ENCODE peak calls at places on chromosome 3, in four cellular contexts. L is H1, D is K562, J is GM12878. P is an unnamed sample.
A peak's percentile ranks its signal among the peaks of the same experiment; 100 is the strongest.

GRCh38 chr3:129228891-129229585 is 20.4 kb upstream of the COPG1 start:
- DNase-seq in L (no peak), D (peak; percentile 56), J (no peak), P (peak; percentile 77)

GRCh38 chr3:179398574-179399249 is 51.2 kb downstream of the MFN1 start:
- DNase-seq in L (no peak), D (no peak), J (no peak), P (no peak)

GRCh38 chr3:174439621-174440349 is 419.3 kb upstream of the NAALADL2 start:
- DNase-seq in L (no peak), D (no peak), J (no peak), P (peak; percentile 5)

GRCh38 chr3:61387817-61388216 is 136.6 kb upstream of the FHIT start:
- DNase-seq in L (no peak), D (no peak), J (no peak), P (no peak)

GRCh38 chr3:8990266-8991215 is 27.3 kb upstream of the RAD18 start:
- DNase-seq in L (no peak), D (no peak), J (no peak), P (no peak)

GRCh38 chr3:51966016-51966415 is 1.2 kb downstream of the PCBP4 start:
- DNase-seq in L (no peak), D (no peak), J (no peak), P (no peak)

GRCh38 chr3:187935623-187936156 is 190.4 kb upstream of the BCL6 start:
- DNase-seq in L (no peak), D (no peak), J (peak; percentile 66), P (no peak)

GRCh38 chr3:30353711-30354467 is 252.5 kb upstream of the TGFBR2 start:
- DNase-seq in L (no peak), D (no peak), J (peak; percentile 24), P (no peak)

GRCh38 chr3:179732661-179733348 is 80.0 kb downstream of the USP13 start:
- DNase-seq in L (no peak), D (no peak), J (no peak), P (peak; percentile 85)

GRCh38 chr3:184924547-184924946 is 112.6 kb downstream of the VPS8 start:
- DNase-seq in L (no peak), D (no peak), J (no peak), P (no peak)

GRCh38 chr3:187679638-187680396 is 9.6 kb upstream of the SST start:
- DNase-seq in L (peak; percentile 63), D (peak; percentile 74), J (no peak), P (peak; percentile 73)

GRCh38 chr3:127102587-127102986 is 90.3 kb upstream of the PRR23E start:
- DNase-seq in L (no peak), D (no peak), J (no peak), P (no peak)

GRCh38 chr3:48877671-48878070 is 21.0 kb downstream of the SLC25A20 start:
- DNase-seq in L (no peak), D (no peak), J (no peak), P (no peak)

GRCh38 chr3:179321585-179322322 is 1.1 kb upstream of the ZNF639 start:
- DNase-seq in L (no peak), D (peak; percentile 53), J (no peak), P (peak; percentile 29)

GRCh38 chr3:184524981-184525336 is 36.6 kb upstream of the EPHB3 start:
- DNase-seq in L (no peak), D (no peak), J (no peak), P (no peak)

GRCh38 chr3:65793495-65794200 is 245.1 kb downstream of the MAGI1 start:
- DNase-seq in L (no peak), D (no peak), J (no peak), P (no peak)

GRCh38 chr3:100538339-100538706 is 45.9 kb downstream of the TMEM45A start:
- DNase-seq in L (no peak), D (no peak), J (no peak), P (no peak)

GRCh38 chr3:182697345-182697919 is 95.9 kb upstream of the ATP11B start:
- DNase-seq in L (no peak), D (peak; percentile 19), J (no peak), P (no peak)

GRCh38 chr3:134367869-134368750 is 6.1 kb downstream of the AMOTL2 start:
- DNase-seq in L (no peak), D (no peak), J (no peak), P (no peak)

GRCh38 chr3:134366221-134366927 is 7.9 kb downstream of the AMOTL2 start:
- DNase-seq in L (no peak), D (no peak), J (no peak), P (no peak)

GRCh38 chr3:134367412-134367811 is 6.8 kb downstream of the AMOTL2 start:
- DNase-seq in L (no peak), D (no peak), J (no peak), P (no peak)

GRCh38 chr3:134365766-134366065 is 8.5 kb downstream of the AMOTL2 start:
- DNase-seq in L (no peak), D (no peak), J (no peak), P (no peak)

GRCh38 chr3:134366928-134367352 is 7.3 kb downstream of the AMOTL2 start:
- DNase-seq in L (no peak), D (no peak), J (no peak), P (peak; percentile 32)
- TF ChIP-seq MAX in L (no peak), D (no peak), J (no peak), P (no peak)

GRCh38 chr3:124299831-124300230 is 307.9 kb upstream of the ROPN1 start:
- DNase-seq in L (no peak), D (no peak), J (no peak), P (no peak)
- TF ChIP-seq CBX5 in L (no peak), D (no peak), J (no peak), P (no peak)

GRCh38 chr3:194865595-194865994 is 179.9 kb downstream of the FAM43A start:
- DNase-seq in L (no peak), D (no peak), J (no peak), P (no peak)
- TF ChIP-seq MAX in L (no peak), D (no peak), J (no peak), P (no peak)

DNA sequence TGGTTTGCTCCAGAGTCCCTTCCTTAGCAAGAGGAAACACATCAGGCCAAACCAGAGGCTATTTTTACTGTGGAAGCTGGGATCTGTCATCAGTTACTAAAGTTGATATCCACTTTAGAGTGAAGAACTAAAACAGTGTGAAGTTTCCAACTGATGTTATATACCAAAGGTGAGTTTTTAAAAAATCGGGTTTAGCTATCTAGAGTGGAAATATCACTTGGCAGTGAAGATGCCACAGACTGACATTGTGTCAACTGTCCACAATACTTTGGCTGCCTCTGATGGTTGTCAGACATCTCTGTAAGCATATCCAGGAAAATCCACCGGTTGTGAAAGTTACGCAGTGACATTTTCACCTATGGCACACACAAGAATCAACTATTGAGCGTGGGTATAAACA is 9.2 kb downstream of the ZIC1 start:
- DNase-seq in L (no peak), D (no peak), J (no peak), P (no peak)
- TF ChIP-seq CBX5 in L (no peak), D (no peak), J (no peak), P (no peak)

GRCh38 chr3:12553921-12554391 is 2.9 kb upstream of the MKRN2 start:
- DNase-seq in L (no peak), D (no peak), J (no peak), P (no peak)
- TF ChIP-seq MAX in L (no peak), D (no peak), J (no peak), P (no peak)

GRCh38 chr3:132154619-132155018 is 119.8 kb upstream of the CPNE4 start:
- DNase-seq in L (no peak), D (no peak), J (no peak), P (no peak)
- TF ChIP-seq CBX5 in L (no peak), D (no peak), J (no peak), P (no peak)

GRCh38 chr3:64365877-64366276 is 140.6 kb upstream of the PRICKLE2 start:
- DNase-seq in L (no peak), D (no peak), J (no peak), P (no peak)

GRCh38 chr3:64363842-64364241 is 138.6 kb upstream of the PRICKLE2 start:
- DNase-seq in L (no peak), D (no peak), J (no peak), P (no peak)

GRCh38 chr3:64368163-64369025 is 143.1 kb upstream of the PRICKLE2 start:
- DNase-seq in L (no peak), D (no peak), J (no peak), P (no peak)
- TF ChIP-seq MAX in L (no peak), D (no peak), J (no peak), P (no peak)

DNA sequence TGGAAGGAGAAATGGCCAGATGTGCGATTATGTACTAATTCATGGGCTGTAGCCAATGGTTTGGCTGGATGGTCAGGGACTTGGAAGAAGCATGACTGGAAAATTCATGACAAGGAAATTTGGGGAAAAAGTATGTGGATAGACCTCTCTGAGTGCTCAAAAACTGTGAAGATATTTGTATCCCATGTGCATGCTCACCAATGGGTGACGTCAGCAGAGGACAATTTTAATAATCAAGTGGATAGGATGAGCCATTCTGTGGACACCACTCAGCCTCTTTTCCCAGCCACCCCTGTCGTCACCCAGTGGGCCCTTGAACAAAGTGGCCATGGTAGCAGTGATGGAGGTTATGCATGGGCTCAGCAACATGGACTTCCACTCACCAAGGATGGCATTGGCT is 490.9 kb upstream of the CBLB start:
- DNase-seq in L (no peak), D (no peak), J (no peak), P (no peak)
- TF ChIP-seq CBX5 in L (no peak), D (no peak), J (no peak), P (no peak)

DNA sequence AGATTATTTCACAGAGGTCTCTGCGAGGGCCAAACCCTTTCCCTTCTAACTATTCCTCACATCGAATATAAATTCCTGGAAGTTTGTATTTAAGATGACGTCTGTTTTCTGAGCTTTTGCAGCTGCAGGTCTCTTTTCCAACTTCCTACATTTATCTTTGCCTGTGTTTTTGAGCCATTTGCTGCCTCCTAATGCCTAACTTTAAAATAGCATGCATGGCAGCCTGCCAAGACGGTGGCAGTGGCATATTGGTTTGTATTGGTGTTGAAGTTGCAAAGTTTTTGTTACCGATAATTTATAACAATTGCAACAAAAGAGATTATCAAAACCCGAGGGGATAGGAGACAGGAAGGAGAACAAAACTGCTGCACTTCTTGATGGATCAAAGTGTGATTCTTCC is 187.1 kb upstream of the DNAJC19 start:
- DNase-seq in L (no peak), D (peak; percentile 4), J (peak; percentile 7), P (peak; percentile 41)
- TF ChIP-seq MAX in L (no peak), D (no peak), J (no peak), P (no peak)

GRCh38 chr3:169268942-169269460 is 394.5 kb downstream of the MECOM start:
- DNase-seq in L (no peak), D (no peak), J (no peak), P (no peak)
- TF ChIP-seq CBX5 in L (no peak), D (no peak), J (no peak), P (no peak)

P was measured in HepG2.